ENCODE peak calls at places on chromosomes 7 and 10, in four cellular contexts. M, Y, G and L are unnamed samples.

GRCh38 chr10:43942096-43942885 is 293.6 kb upstream of the ZNF32 start:
- DNase-seq in M (no peak), Y (no peak), G (no peak), L (peak)

GRCh38 chr10:35270100-35270499 is 66.2 kb upstream of the CCNY start:
- DNase-seq in M (no peak), Y (no peak), G (peak), L (no peak)

GRCh38 chr10:118850418-118851061 is 95.8 kb upstream of the CACUL1 start:
- DNase-seq in M (peak), Y (peak), G (peak), L (peak)

GRCh38 chr10:106573106-106573505 is 591.4 kb downstream of the SORCS1 start:
- DNase-seq in M (no peak), Y (no peak), G (peak), L (peak)

GRCh38 chr7:73703985-73704639 is 15.4 kb downstream of the STX1A start:
- DNase-seq in M (no peak), Y (no peak), G (peak), L (no peak)

GRCh38 chr7:132130497-132130896 is 445.8 kb downstream of the PLXNA4 start:
- DNase-seq in M (no peak), Y (no peak), G (no peak), L (peak)

GRCh38 chr7:7772385-7772784 is 54.0 kb upstream of the RPA3 start:
- DNase-seq in M (peak), Y (no peak), G (no peak), L (no peak)

GRCh38 chr7:111508387-111508786 is 53.9 kb downstream of the IMMP2L start:
- DNase-seq in M (no peak), Y (no peak), G (no peak), L (no peak)

GRCh38 chr10:122877264-122877663 is 2.1 kb downstream of the FAM24B start:
- DNase-seq in M (no peak), Y (no peak), G (peak), L (no peak)

GRCh38 chr10:114489521-114490310 is 85.4 kb upstream of the AFAP1L2 start:
- DNase-seq in M (no peak), Y (no peak), G (no peak), L (no peak)

GRCh38 chr10:17454801-17455520 is 566 bp upstream of the ST8SIA6 start:
- DNase-seq in M (no peak), Y (no peak), G (no peak), L (no peak)

GRCh38 chr10:4947635-4948596 is 15.3 kb upstream of the AKR1C1 start:
- DNase-seq in M (peak), Y (no peak), G (peak), L (peak)

GRCh38 chr7:81233208-81233940 is 314.5 kb upstream of the SEMA3C start:
- DNase-seq in M (no peak), Y (no peak), G (no peak), L (no peak)

GRCh38 chr10:61993676-61994401 is 92.3 kb downstream of the ARID5B start:
- DNase-seq in M (no peak), Y (no peak), G (no peak), L (peak)

GRCh38 chr7:98091061-98091460 is 15.6 kb upstream of the LMTK2 start:
- DNase-seq in M (no peak), Y (no peak), G (no peak), L (no peak)

GRCh38 chr7:34128762-34129161 is 223.4 kb downstream of the BMPER start:
- DNase-seq in M (no peak), Y (no peak), G (peak), L (peak)

GRCh38 chr10:49750546-49750945 is 11.6 kb downstream of the OGDHL start:
- DNase-seq in M (peak), Y (no peak), G (no peak), L (no peak)

GRCh38 chr10:110568055-110568735 is 700 bp downstream of the SMC3 start:
- DNase-seq in M (peak), Y (peak), G (no peak), L (peak)

GRCh38 chr10:71618598-71618997 is 101.0 kb downstream of the C10orf105 start:
- DNase-seq in M (no peak), Y (no peak), G (no peak), L (no peak)

GRCh38 chr7:134288265-134288664 is 28.5 kb downstream of the SLC35B4 start:
- DNase-seq in M (no peak), Y (no peak), G (no peak), L (no peak)

GRCh38 chr10:14185501-14186045 is 145.2 kb downstream of the FRMD4A start:
- DNase-seq in M (no peak), Y (peak), G (peak), L (no peak)

GRCh38 chr7:101162551-101163280 is 2.7 kb downstream of the VGF start:
- DNase-seq in M (no peak), Y (peak), G (peak), L (peak)

GRCh38 chr10:13890617-13891541 is 304.1 kb downstream of the PRPF18 start:
- DNase-seq in M (no peak), Y (no peak), G (peak), L (peak)

GRCh38 chr10:127117125-127117524 is 79.3 kb downstream of the INSYN2A start:
- DNase-seq in M (peak), Y (peak), G (peak), L (peak)

GRCh38 chr7:64078699-64078994 is 33.4 kb downstream of the ZNF727 start:
- DNase-seq in M (no peak), Y (no peak), G (no peak), L (no peak)

GRCh38 chr7:24902276-24902675 is 77.7 kb downstream of the OSBPL3 start:
- DNase-seq in M (no peak), Y (peak), G (peak), L (peak)

GRCh38 chr10:6386346-6386745 is 183.6 kb downstream of the PFKFB3 start:
- DNase-seq in M (no peak), Y (no peak), G (no peak), L (no peak)

GRCh38 chr10:75295901-75296441 is 60.2 kb upstream of the COMTD1 start:
- DNase-seq in M (no peak), Y (no peak), G (no peak), L (no peak)
- H3K4me3 ChIP-seq in M (no peak), Y (peak), G (no peak), L (no peak)

GRCh38 chr7:46131916-46132795 is 211.1 kb upstream of the IGFBP3 start:
- DNase-seq in M (no peak), Y (no peak), G (no peak), L (peak)
- TF ChIP-seq CTCF in M (no peak), Y (no peak), G (peak), L (peak)

GRCh38 chr10:11529276-11529675 is 82.2 kb downstream of the USP6NL start:
- DNase-seq in M (no peak), Y (no peak), G (no peak), L (no peak)

GRCh38 chr10:11525503-11525902 is 85.9 kb downstream of the USP6NL start:
- DNase-seq in M (no peak), Y (no peak), G (peak), L (no peak)

GRCh38 chr10:11527068-11527467 is 84.4 kb downstream of the USP6NL start:
- DNase-seq in M (no peak), Y (no peak), G (no peak), L (no peak)

GRCh38 chr10:11528286-11528685 is 83.2 kb downstream of the USP6NL start:
- DNase-seq in M (no peak), Y (no peak), G (no peak), L (no peak)

GRCh38 chr10:11527700-11528255 is 83.7 kb downstream of the USP6NL start:
- DNase-seq in M (no peak), Y (no peak), G (no peak), L (no peak)
- H3K4me3 ChIP-seq in M (no peak), Y (no peak), G (no peak), L (no peak)

GRCh38 chr7:158782638-158783490 is 46.4 kb downstream of the ESYT2 start:
- DNase-seq in M (no peak), Y (no peak), G (peak), L (peak)
- TF ChIP-seq CTCF in M (no peak), Y (no peak), G (peak), L (peak)

DNA sequence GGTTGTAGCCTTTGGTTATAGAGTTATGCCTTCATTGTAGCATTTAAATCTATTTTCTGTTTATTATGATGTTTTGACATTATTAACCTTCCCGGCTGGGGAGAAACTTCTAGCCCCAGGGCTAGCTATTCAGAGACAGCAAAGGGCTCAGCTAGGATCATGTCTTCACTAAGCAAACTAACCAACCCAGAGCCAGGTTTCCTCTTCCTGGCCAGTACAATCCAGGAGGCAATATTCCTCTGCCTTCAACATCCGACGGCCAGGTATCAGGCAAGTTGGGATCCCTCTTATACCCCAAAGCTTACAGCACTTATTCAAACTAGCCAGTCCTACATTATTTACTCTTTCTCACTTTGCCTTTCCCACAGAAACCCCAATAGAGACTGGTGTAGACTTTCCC is 1060.7 kb upstream of the GHITM start:
- DNase-seq in M (no peak), Y (no peak), G (no peak), L (no peak)
- H3K4me3 ChIP-seq in M (no peak), Y (no peak), G (no peak), L (no peak)

GRCh38 chr10:59493017-59493416 is 130.7 kb upstream of the FAM13C start:
- DNase-seq in M (no peak), Y (no peak), G (no peak), L (no peak)
- TF ChIP-seq CTCF in M (no peak), Y (no peak), G (no peak), L (no peak)

GRCh38 chr10:83078160-83078559 is 1061.1 kb upstream of the GHITM start:
- DNase-seq in M (no peak), Y (no peak), G (no peak), L (no peak)
- H3K4me3 ChIP-seq in M (no peak), Y (no peak), G (no peak), L (no peak)

GRCh38 chr7:55250313-55250712 is 114.8 kb upstream of the LANCL2 start:
- DNase-seq in M (no peak), Y (no peak), G (peak), L (no peak)
- TF ChIP-seq CTCF in M (no peak), Y (peak), G (peak), L (peak)

GRCh38 chr10:133358162-133358919 is 522 bp upstream of the FUOM start:
- DNase-seq in M (no peak), Y (no peak), G (no peak), L (peak)

GRCh38 chr10:133356549-133356948 is 1.3 kb downstream of the FUOM start:
- DNase-seq in M (no peak), Y (no peak), G (no peak), L (no peak)

GRCh38 chr10:133355991-133356390 is 1.8 kb downstream of the FUOM start:
- DNase-seq in M (no peak), Y (no peak), G (no peak), L (no peak)

GRCh38 chr10:133357293-133358151 is at the start of gene FUOM:
- DNase-seq in M (no peak), Y (peak), G (peak), L (peak)

DNA sequence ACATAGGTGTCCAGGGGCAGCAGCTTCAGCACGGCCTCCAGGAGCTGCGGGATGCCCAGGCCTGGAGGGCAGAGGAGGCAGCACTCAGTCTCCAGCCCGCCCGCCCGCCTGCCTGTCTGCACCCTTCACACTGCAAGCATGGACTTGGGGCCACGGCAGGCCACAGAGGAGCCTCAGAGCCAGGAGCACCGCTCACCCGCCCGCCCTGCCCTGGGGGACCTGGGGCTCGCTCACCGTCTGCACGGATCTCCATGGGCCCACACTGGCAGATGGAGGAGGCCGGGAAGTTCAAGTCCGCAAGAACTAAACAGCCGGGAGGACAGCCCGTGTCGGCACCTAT is 896 bp downstream of the FUOM start:
- DNase-seq in M (no peak), Y (peak), G (no peak), L (no peak)
- H3K4me3 ChIP-seq in M (peak), Y (peak), G (peak), L (peak)

GRCh38 chr10:92826061-92826460 is 22.3 kb upstream of the EXOC6 start:
- DNase-seq in M (no peak), Y (no peak), G (no peak), L (no peak)

GRCh38 chr10:92826504-92826903 is 21.8 kb upstream of the EXOC6 start:
- DNase-seq in M (no peak), Y (no peak), G (no peak), L (no peak)

GRCh38 chr10:92822060-92822634 is 26.2 kb upstream of the EXOC6 start:
- DNase-seq in M (no peak), Y (peak), G (peak), L (peak)

GRCh38 chr10:92822964-92823363 is 25.4 kb upstream of the EXOC6 start:
- DNase-seq in M (no peak), Y (peak), G (no peak), L (no peak)
- TF ChIP-seq CTCF in M (no peak), Y (peak), G (no peak), L (no peak)